ENCODE peak calls at places on chromosomes 1 and 21, in nine cellular contexts. Z is HCT116, M is IMR-90, J is A549, V is heart left ventricle, U is esophagus squamous epithelium, A is Peyer's patch, G is body of pancreas, Y is vagina. F is an unnamed sample. For H3K9me3, the result is how much of the 10 kb centered on the place peaks cover.

GRCh38 chr1:16068356-16069270 is 4.8 kb downstream of the FAM131C start:
- DNase-seq in Y (no peak), A (no peak), Z (no peak), J (no peak), G (peak), M (peak), U (no peak), V (peak), F (no peak)

GRCh38 chr1:20725189-20726106 is 7.1 kb downstream of the SH2D5 start:
- DNase-seq in G (no peak), V (no peak), J (no peak), U (no peak), A (no peak), Y (no peak), M (peak), Z (no peak), F (no peak)

GRCh38 chr1:6703016-6703415 is 1.4 kb upstream of the DNAJC11 start:
- DNase-seq in V (no peak), Y (no peak), J (no peak), A (no peak), M (peak), G (no peak), U (no peak), Z (no peak), F (no peak)

GRCh38 chr1:24047101-24047459 is 64.9 kb downstream of the MYOM3 start:
- DNase-seq in G (no peak), M (peak), U (no peak), Y (no peak), J (peak), A (no peak), Z (peak), V (peak), F (peak)

GRCh38 chr1:222933273-222933672 is 118.4 kb downstream of the DISP1 start:
- DNase-seq in G (no peak), Y (no peak), M (no peak), Z (no peak), U (no peak), J (no peak), A (no peak), V (no peak), F (no peak)

GRCh38 chr1:27448982-27449381 is 41.0 kb downstream of the WASF2 start:
- DNase-seq in Y (no peak), V (no peak), U (no peak), G (no peak), A (no peak), M (no peak), Z (no peak), J (no peak), F (no peak)

GRCh38 chr1:179554394-179554793 is 21.4 kb downstream of the NPHS2 start:
- DNase-seq in A (no peak), Y (no peak), V (no peak), G (no peak), U (no peak), Z (no peak), M (no peak), J (no peak), F (no peak)

GRCh38 chr1:42845866-42846256 is 552 bp upstream of the ZNF691 start:
- DNase-seq in G (no peak), U (no peak), V (no peak), Z (no peak), Y (no peak), M (no peak), A (no peak), J (no peak), F (no peak)

GRCh38 chr1:201559679-201560162 is 20.8 kb downstream of the NAV1 start:
- DNase-seq in M (peak), A (peak), G (peak), Z (peak), Y (no peak), J (peak), V (peak), U (no peak), F (peak)

GRCh38 chr1:183609313-183609712 is 19.1 kb upstream of the NCF2 start:
- DNase-seq in U (no peak), A (peak), Y (no peak), V (peak), Z (no peak), M (peak), J (peak), G (peak), F (peak)

GRCh38 chr1:245085508-245086095 is 69.2 kb upstream of the KIF26B start:
- DNase-seq in Z (peak), U (no peak), V (no peak), Y (no peak), J (peak), M (peak), A (no peak), G (no peak), F (no peak)

GRCh38 chr1:208231929-208232360 is 12.2 kb downstream of the PLXNA2 start:
- DNase-seq in Y (no peak), M (peak), Z (no peak), J (no peak), G (peak), U (no peak), A (no peak), V (no peak), F (no peak)

GRCh38 chr1:200893411-200893901 is 1.2 kb upstream of the INAVA start:
- DNase-seq in A (no peak), Z (no peak), J (peak), M (no peak), G (no peak), Y (no peak), U (no peak), V (no peak), F (no peak)

GRCh38 chr1:168921514-168922106 is 184.9 kb upstream of the ATP1B1 start:
- DNase-seq in Y (no peak), U (no peak), Z (no peak), V (no peak), M (no peak), A (no peak), J (no peak), G (no peak), F (no peak)

GRCh38 chr1:147567594-147568381 is 26.5 kb downstream of the BCL9 start:
- DNase-seq in U (no peak), Z (no peak), G (peak), M (no peak), V (no peak), Y (no peak), J (no peak), A (no peak), F (no peak)

GRCh38 chr1:231241751-231242150 is 739 bp downstream of the GNPAT start:
- DNase-seq in Y (no peak), U (no peak), V (no peak), A (peak), G (peak), Z (no peak), J (no peak), M (no peak), F (peak)

GRCh38 chr1:158916085-158916484 is 15.3 kb upstream of the PYHIN1 start:
- DNase-seq in V (no peak), M (no peak), Z (no peak), A (no peak), Y (no peak), J (no peak), G (no peak), U (no peak), F (no peak)

GRCh38 chr1:181099152-181100014 is 10.9 kb downstream of the IER5 start:
- DNase-seq in M (peak), J (no peak), Y (no peak), Z (no peak), V (no peak), U (no peak), G (no peak), A (no peak), F (no peak)

GRCh38 chr1:2273401-2274090 is 45.4 kb downstream of the SKI start:
- DNase-seq in Y (no peak), A (no peak), M (no peak), V (no peak), U (no peak), Z (no peak), J (no peak), G (no peak), F (no peak)

GRCh38 chr1:41420877-41421276 is 59.6 kb downstream of the FOXO6 start:
- DNase-seq in J (no peak), G (no peak), A (no peak), Y (no peak), V (no peak), Z (no peak), U (no peak), M (no peak), F (no peak)

GRCh38 chr1:245771521-245772281 is 616.9 kb downstream of the KIF26B start:
- DNase-seq in Y (no peak), U (no peak), J (peak), V (peak), Z (no peak), M (peak), G (no peak), A (no peak), F (no peak)

GRCh38 chr1:51070640-51071039 is 31.4 kb upstream of the C1orf185 start:
- DNase-seq in U (no peak), J (no peak), Y (no peak), V (no peak), Z (no peak), G (no peak), A (no peak), M (peak), F (no peak)

GRCh38 chr1:100234432-100234831 is 15.2 kb downstream of the DBT start:
- DNase-seq in U (no peak), V (no peak), Z (no peak), J (no peak), M (no peak), G (no peak), Y (no peak), A (no peak), F (no peak)

GRCh38 chr21:40936771-40937261 is 89.9 kb upstream of the DSCAM start:
- DNase-seq in Y (no peak), V (no peak), G (peak), M (no peak), U (no peak), A (no peak), Z (no peak), J (no peak), F (no peak)

GRCh38 chr1:183546427-183546826 is 43.8 kb downstream of the NCF2 start:
- DNase-seq in Z (no peak), M (no peak), U (no peak), Y (no peak), J (no peak), G (no peak), A (no peak), V (no peak), F (no peak)

GRCh38 chr1:167749741-167750140 is 28.0 kb downstream of the MPZL1 start:
- DNase-seq in U (no peak), G (no peak), V (no peak), J (no peak), Z (no peak), M (no peak), Y (no peak), A (no peak), F (no peak)

GRCh38 chr1:208544794-208545193 is 300.6 kb upstream of the PLXNA2 start:
- DNase-seq in M (no peak), A (no peak), Z (no peak), U (no peak), Y (no peak), V (no peak), G (no peak), J (no peak), F (no peak)

GRCh38 chr1:244335456-244335855 is 116.3 kb downstream of the ADSS2 start:
- DNase-seq in V (no peak), M (no peak), G (no peak), A (no peak), Y (peak), J (no peak), U (no peak), Z (no peak), F (no peak)

GRCh38 chr1:162133566-162133965 is 64.1 kb downstream of the NOS1AP start:
- DNase-seq in G (no peak), Y (no peak), V (no peak), Z (no peak), A (no peak), J (no peak), M (no peak), U (no peak), F (no peak)

GRCh38 chr1:64515427-64515826 is 45.5 kb downstream of the CACHD1 start:
- DNase-seq in G (peak), V (peak), A (no peak), U (no peak), Z (no peak), M (peak), J (no peak), Y (no peak), F (peak)

GRCh38 chr1:40774266-40774998 is 9.2 kb upstream of the KCNQ4 start:
- DNase-seq in Y (no peak), Z (peak), U (no peak), G (peak), A (peak), V (no peak), J (peak), M (peak), F (peak)

GRCh38 chr1:56135069-56135863 is 444.1 kb downstream of the PLPP3 start:
- DNase-seq in A (no peak), J (no peak), M (peak), G (no peak), U (no peak), V (no peak), Y (no peak), Z (no peak), F (no peak)

GRCh38 chr21:42621166-42621827 is 32.1 kb upstream of the PDE9A start:
- DNase-seq in M (no peak), J (no peak), Y (no peak), U (no peak), A (no peak), Z (no peak), G (no peak), V (no peak), F (peak)

GRCh38 chr21:43812139-43812821 is 22.9 kb downstream of the RRP1 start:
- DNase-seq in M (no peak), J (no peak), U (no peak), Z (no peak), Y (no peak), A (no peak), G (no peak), V (no peak), F (no peak)

GRCh38 chr1:17156108-17156507 is 36.9 kb upstream of the PADI2 start:
- DNase-seq in V (no peak), Y (no peak), G (no peak), U (no peak), A (no peak), J (no peak), M (peak), Z (no peak), F (no peak)
- H3K9me3 ChIP-seq in V (under half), Y (under half), G (under half), U (under half), A (under half), J (under half), M (under half), Z (under half), F (under half)

GRCh38 chr1:25997759-25998074 is at the start of gene PAFAH2:
- DNase-seq in A (peak), Y (no peak), M (no peak), Z (no peak), V (no peak), J (no peak), U (no peak), G (no peak), F (no peak)

GRCh38 chr1:25994402-25994801 is 3.5 kb downstream of the PAFAH2 start:
- DNase-seq in Y (no peak), M (no peak), V (no peak), J (no peak), G (no peak), A (no peak), Z (no peak), U (no peak), F (no peak)

GRCh38 chr1:25999419-25999818 is 1.6 kb upstream of the PAFAH2 start:
- DNase-seq in J (no peak), V (no peak), G (no peak), Z (no peak), M (no peak), U (no peak), A (no peak), Y (no peak), F (no peak)

GRCh38 chr1:25998075-25998761 is 355 bp upstream of the PAFAH2 start:
- DNase-seq in M (peak), Y (peak), A (peak), Z (peak), J (peak), G (peak), V (peak), U (peak), F (peak)

GRCh38 chr1:25996966-25997758 is 701 bp downstream of the PAFAH2 start:
- DNase-seq in Y (no peak), Z (no peak), V (no peak), U (no peak), J (peak), M (peak), A (no peak), G (peak), F (peak)
- TF ChIP-seq POLR2A in Y (no peak), Z (no peak), V (no peak), U (peak), J (no peak), M (no peak), A (peak), G (no peak), F (no peak)

GRCh38 chr1:197083474-197083873 is 16.4 kb upstream of the F13B start:
- DNase-seq in G (no peak), Z (no peak), A (no peak), Y (no peak), U (no peak), J (no peak), V (no peak), M (no peak), F (no peak)

GRCh38 chr1:197076585-197076984 is 9.5 kb upstream of the F13B start:
- DNase-seq in G (no peak), Z (no peak), Y (no peak), V (no peak), U (no peak), M (no peak), A (no peak), J (no peak), F (no peak)

GRCh38 chr1:197080323-197080722 is 13.3 kb upstream of the F13B start:
- DNase-seq in A (no peak), M (no peak), Y (no peak), G (no peak), V (no peak), Z (no peak), U (no peak), J (no peak), F (no peak)

GRCh38 chr1:197081117-197081753 is 14.2 kb upstream of the F13B start:
- DNase-seq in M (no peak), A (no peak), Z (no peak), G (no peak), Y (no peak), V (no peak), U (no peak), J (no peak), F (no peak)
- H3K9me3 ChIP-seq in M (under half), A (under half), Z (under half), G (under half), Y (under half), V (under half), U (under half), J (under half), F (under half)

DNA sequence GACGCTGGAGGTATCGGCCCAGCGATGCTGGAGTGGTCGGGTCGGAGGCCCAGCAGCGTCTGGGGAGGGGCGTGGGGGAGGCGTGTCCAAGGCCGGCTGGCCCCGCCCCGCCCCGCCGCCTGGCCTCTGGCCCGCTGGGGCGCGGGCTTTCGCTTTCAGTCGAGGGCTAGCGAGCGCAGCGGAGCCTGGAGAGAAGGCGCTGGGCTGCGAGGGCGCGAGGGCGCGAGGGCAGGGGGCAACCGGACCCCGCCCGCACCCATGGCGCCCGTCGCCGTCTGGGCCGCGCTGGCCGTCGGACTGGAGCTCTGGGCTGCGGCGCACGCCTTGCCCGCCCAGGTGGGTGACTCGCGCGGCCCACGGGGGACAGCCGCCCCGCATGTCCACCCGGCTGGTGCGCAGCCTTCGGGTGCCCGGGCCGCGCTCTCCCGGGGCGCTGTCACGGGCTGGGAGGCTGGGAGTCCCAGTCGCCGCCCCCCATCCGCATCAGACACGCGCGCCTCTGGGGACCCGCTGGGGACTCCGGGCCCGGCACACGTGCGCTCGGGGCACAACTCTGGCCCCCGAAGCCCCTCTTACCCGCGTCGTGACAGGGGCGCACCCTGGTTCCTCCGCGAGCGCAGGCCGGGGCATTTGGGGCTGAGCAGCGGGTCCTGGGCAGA is at the start of gene TNFRSF1B:
- DNase-seq in V (peak), A (peak), G (peak), U (no peak), Y (no peak), Z (no peak), J (no peak), M (peak), F (peak)
- TF ChIP-seq POLR2A in V (peak), A (peak), G (no peak), U (peak), Y (no peak), Z (no peak), J (no peak), M (peak), F (peak)